ENCODE peak calls at places on chromosomes 6 and 20, in ten cellular contexts. R, P, C, W, H, I, G, Z, Q and U are unnamed samples.

GRCh38 chr20:24768977-24769675 is 179.9 kb upstream of the CST7 start:
- DNase-seq in R (peak; percentile 15), P (no peak), C (peak; percentile 43), W (no peak), H (no peak), I (no peak), G (no peak), Z (no peak), Q (no peak), U (no peak)

GRCh38 chr6:137810554-137811120 is 56.4 kb upstream of the TNFAIP3 start:
- DNase-seq in R (no peak), P (no peak), C (no peak), W (no peak), H (no peak), I (no peak), G (no peak), Z (no peak), Q (no peak), U (no peak)

GRCh38 chr6:101614774-101615173 is 221.3 kb downstream of the GRIK2 start:
- DNase-seq in R (no peak), P (no peak), C (peak; percentile 70), W (peak; percentile 92), H (peak; percentile 60), I (no peak), G (no peak), Z (peak; percentile 40), Q (no peak), U (no peak)

GRCh38 chr6:69818223-69818930 is 21.6 kb upstream of the LMBRD1 start:
- DNase-seq in R (no peak), P (no peak), C (no peak), W (no peak), H (no peak), I (no peak), G (no peak), Z (no peak), Q (no peak), U (no peak)

GRCh38 chr6:34272022-34272926 is 23.5 kb upstream of the SMIM29 start:
- DNase-seq in R (no peak), P (no peak), C (no peak), W (no peak), H (no peak), I (no peak), G (no peak), Z (no peak), Q (no peak), U (peak; percentile 31)

GRCh38 chr20:25336561-25337422 is 53.8 kb downstream of the ABHD12 start:
- DNase-seq in R (peak; percentile 66), P (peak; percentile 49), C (no peak), W (no peak), H (peak; percentile 20), I (no peak), G (no peak), Z (peak; percentile 12), Q (no peak), U (no peak)

GRCh38 chr20:41175727-41176330 is 38.5 kb downstream of the PLCG1 start:
- DNase-seq in R (peak; percentile 21), P (no peak), C (no peak), W (no peak), H (no peak), I (no peak), G (no peak), Z (no peak), Q (no peak), U (no peak)

GRCh38 chr20:48538058-48538825 is 289.6 kb downstream of the PREX1 start:
- DNase-seq in R (no peak), P (no peak), C (peak; percentile 80), W (peak; percentile 54), H (peak; percentile 68), I (no peak), G (no peak), Z (peak; percentile 57), Q (no peak), U (no peak)

GRCh38 chr6:28814032-28814976 is 109.5 kb downstream of the TRIM27 start:
- DNase-seq in R (no peak), P (no peak), C (no peak), W (no peak), H (no peak), I (no peak), G (no peak), Z (no peak), Q (no peak), U (no peak)

GRCh38 chr6:9710574-9710973 is 704.3 kb downstream of the TFAP2A start:
- DNase-seq in R (no peak), P (no peak), C (no peak), W (no peak), H (no peak), I (no peak), G (no peak), Z (no peak), Q (no peak), U (no peak)

GRCh38 chr6:131381052-131381451 is 192.0 kb upstream of the ARG1 start:
- DNase-seq in R (no peak), P (no peak), C (no peak), W (no peak), H (no peak), I (no peak), G (no peak), Z (no peak), Q (no peak), U (peak; percentile 19)

GRCh38 chr6:83853178-83853967 is at the start of gene RIPPLY2:
- DNase-seq in R (peak; percentile 49), P (no peak), C (no peak), W (no peak), H (no peak), I (peak; percentile 7), G (no peak), Z (peak; percentile 44), Q (no peak), U (no peak)

GRCh38 chr20:61252601-61253263 is 671 bp downstream of the CDH4 start:
- DNase-seq in R (no peak), P (no peak), C (no peak), W (no peak), H (no peak), I (no peak), G (no peak), Z (peak; percentile 52), Q (no peak), U (no peak)

GRCh38 chr20:63215101-63216040 is 560 bp downstream of the YTHDF1 start:
- DNase-seq in R (no peak), P (peak; percentile 96), C (peak; percentile 54), W (peak; percentile 45), H (peak; percentile 49), I (peak; percentile 23), G (no peak), Z (peak; percentile 80), Q (peak; percentile 5), U (peak; percentile 48)

GRCh38 chr6:37758647-37759046 is 60.9 kb upstream of the ZFAND3 start:
- DNase-seq in R (no peak), P (no peak), C (no peak), W (no peak), H (no peak), I (no peak), G (no peak), Z (no peak), Q (no peak), U (no peak)

GRCh38 chr20:25548613-25549086 is 36.7 kb downstream of the NINL start:
- DNase-seq in R (no peak), P (no peak), C (no peak), W (no peak), H (no peak), I (no peak), G (no peak), Z (no peak), Q (no peak), U (no peak)

GRCh38 chr20:62061851-62062418 is 3.7 kb downstream of the TAF4 start:
- DNase-seq in R (no peak), P (no peak), C (no peak), W (no peak), H (no peak), I (no peak), G (no peak), Z (no peak), Q (no peak), U (no peak)

GRCh38 chr6:23111984-23112383 is 542.6 kb downstream of the HDGFL1 start:
- DNase-seq in R (no peak), P (no peak), C (no peak), W (no peak), H (peak; percentile 43), I (no peak), G (no peak), Z (peak; percentile 69), Q (no peak), U (no peak)